ENCODE peak calls at places on chromosomes 11 and 22, in ten cellular contexts. I, K, P, H, O, R, Y, S, C and U are unnamed samples.

GRCh38 chr11:64224151-64224890 is 1.7 kb downstream of the TRPT1 start:
- DNase-seq in I (no peak), K (no peak), P (no peak), H (no peak), O (no peak), R (no peak), Y (no peak), S (no peak), C (no peak), U (no peak)

GRCh38 chr11:19466314-19466713 is 225.6 kb upstream of the E2F8 start:
- DNase-seq in I (no peak), K (no peak), P (no peak), H (no peak), O (no peak), R (no peak), Y (no peak), S (no peak), C (no peak), U (no peak)

GRCh38 chr11:133548641-133549040 is 16.3 kb upstream of the OPCML start:
- DNase-seq in I (no peak), K (no peak), P (no peak), H (no peak), O (no peak), R (no peak), Y (no peak), S (no peak), C (no peak), U (no peak)

GRCh38 chr11:126596474-126596873 is 241.0 kb downstream of the ST3GAL4 start:
- DNase-seq in I (no peak), K (no peak), P (no peak), H (no peak), O (no peak), R (no peak), Y (no peak), S (no peak), C (no peak), U (no peak)

GRCh38 chr22:42887523-42888507 is 30.7 kb upstream of the ARFGAP3 start:
- DNase-seq in I (no peak), K (no peak), P (no peak), H (no peak), O (no peak), R (no peak), Y (peak), S (no peak), C (peak), U (no peak)

GRCh38 chr11:3906166-3906565 is 50.7 kb downstream of the STIM1 start:
- DNase-seq in I (peak), K (no peak), P (no peak), H (no peak), O (no peak), R (no peak), Y (no peak), S (no peak), C (no peak), U (no peak)

GRCh38 chr11:130999086-130999485 is 82.8 kb upstream of the SNX19 start:
- DNase-seq in I (no peak), K (no peak), P (no peak), H (peak), O (no peak), R (no peak), Y (no peak), S (no peak), C (no peak), U (no peak)

GRCh38 chr11:17979770-17980371 is 33.0 kb downstream of the SERGEF start:
- DNase-seq in I (peak), K (no peak), P (no peak), H (peak), O (no peak), R (no peak), Y (peak), S (no peak), C (peak), U (peak)

GRCh38 chr11:62875698-62876483 is 4.8 kb upstream of the SLC3A2 start:
- DNase-seq in I (no peak), K (no peak), P (no peak), H (no peak), O (no peak), R (no peak), Y (peak), S (no peak), C (no peak), U (no peak)

GRCh38 chr11:127998421-127998820 is 588.9 kb downstream of the ETS1 start:
- DNase-seq in I (no peak), K (no peak), P (no peak), H (no peak), O (no peak), R (no peak), Y (no peak), S (no peak), C (no peak), U (no peak)

GRCh38 chr22:46349238-46349637 is 13.7 kb downstream of the TRMU start:
- DNase-seq in I (no peak), K (no peak), P (no peak), H (no peak), O (no peak), R (no peak), Y (peak), S (no peak), C (no peak), U (no peak)

GRCh38 chr22:45891996-45892621 is 84.9 kb downstream of the WNT7B start:
- DNase-seq in I (no peak), K (no peak), P (no peak), H (no peak), O (no peak), R (peak), Y (no peak), S (no peak), C (no peak), U (no peak)

GRCh38 chr11:84720706-84721402 is 906.3 kb downstream of the DLG2 start:
- DNase-seq in I (no peak), K (peak), P (no peak), H (peak), O (peak), R (peak), Y (peak), S (no peak), C (peak), U (peak)

GRCh38 chr11:126113963-126114362 is 51.3 kb upstream of the CDON start:
- DNase-seq in I (no peak), K (no peak), P (no peak), H (no peak), O (no peak), R (no peak), Y (no peak), S (no peak), C (no peak), U (no peak)

GRCh38 chr11:126968915-126969314 is 31.7 kb downstream of the KIRREL3 start:
- DNase-seq in I (no peak), K (no peak), P (no peak), H (no peak), O (no peak), R (no peak), Y (no peak), S (no peak), C (no peak), U (peak)

GRCh38 chr11:94958118-94958517 is 15.2 kb downstream of the CWC15 start:
- DNase-seq in I (no peak), K (no peak), P (no peak), H (peak), O (no peak), R (no peak), Y (no peak), S (no peak), C (no peak), U (no peak)

GRCh38 chr11:64339754-64340408 is at the start of gene CCDC88B:
- DNase-seq in I (no peak), K (no peak), P (no peak), H (no peak), O (no peak), R (peak), Y (peak), S (no peak), C (peak), U (no peak)

GRCh38 chr11:1236316-1237127 is 13.7 kb downstream of the MUC5B start:
- DNase-seq in I (no peak), K (peak), P (no peak), H (no peak), O (no peak), R (peak), Y (peak), S (no peak), C (no peak), U (no peak)

GRCh38 chr11:19702620-19703019 is 10.0 kb upstream of the NAV2 start:
- DNase-seq in I (no peak), K (no peak), P (no peak), H (no peak), O (no peak), R (no peak), Y (no peak), S (no peak), C (no peak), U (no peak)

GRCh38 chr11:95999604-96000003 is 75.7 kb upstream of the MTMR2 start:
- DNase-seq in I (no peak), K (no peak), P (no peak), H (peak), O (no peak), R (no peak), Y (no peak), S (no peak), C (no peak), U (no peak)

GRCh38 chr11:131626761-131627160 is 256.3 kb downstream of the NTM start:
- DNase-seq in I (no peak), K (no peak), P (no peak), H (no peak), O (no peak), R (no peak), Y (no peak), S (no peak), C (no peak), U (no peak)

GRCh38 chr22:35568751-35569725 is 28.4 kb downstream of the RASD2 start:
- DNase-seq in I (no peak), K (no peak), P (no peak), H (no peak), O (no peak), R (no peak), Y (peak), S (no peak), C (no peak), U (no peak)

GRCh38 chr11:6667733-6668374 is 12.2 kb upstream of the DCHS1 start:
- DNase-seq in I (no peak), K (no peak), P (no peak), H (peak), O (no peak), R (no peak), Y (no peak), S (no peak), C (no peak), U (no peak)

GRCh38 chr11:18115360-18116127 is 9.7 kb upstream of the SAAL1 start:
- DNase-seq in I (peak), K (peak), P (peak), H (peak), O (no peak), R (no peak), Y (peak), S (no peak), C (peak), U (peak)

GRCh38 chr22:27405672-27406388 is 395.7 kb downstream of the MN1 start:
- DNase-seq in I (peak), K (peak), P (peak), H (peak), O (peak), R (peak), Y (peak), S (no peak), C (peak), U (no peak)

GRCh38 chr22:26651840-26652239 is 5.5 kb upstream of the MIAT start:
- DNase-seq in I (no peak), K (no peak), P (no peak), H (no peak), O (no peak), R (no peak), Y (no peak), S (no peak), C (no peak), U (no peak)

GRCh38 chr11:123425367-123425766 is 4.7 kb upstream of the GRAMD1B start:
- DNase-seq in I (no peak), K (no peak), P (no peak), H (no peak), O (no peak), R (no peak), Y (no peak), S (no peak), C (no peak), U (no peak)

GRCh38 chr11:100687032-100687629 is at the start of gene ARHGAP42:
- DNase-seq in I (peak), K (peak), P (peak), H (peak), O (peak), R (peak), Y (peak), S (no peak), C (peak), U (no peak)

GRCh38 chr11:69080361-69080973 is 31.7 kb downstream of the TPCN2 start:
- DNase-seq in I (no peak), K (no peak), P (no peak), H (peak), O (no peak), R (no peak), Y (no peak), S (no peak), C (no peak), U (no peak)

GRCh38 chr22:37044634-37045625 is 6.6 kb upstream of the KCTD17 start:
- DNase-seq in I (no peak), K (no peak), P (no peak), H (no peak), O (no peak), R (no peak), Y (no peak), S (no peak), C (no peak), U (no peak)

GRCh38 chr22:26722159-26722558 is 64.8 kb downstream of the MIAT start:
- DNase-seq in I (no peak), K (no peak), P (no peak), H (peak), O (no peak), R (no peak), Y (no peak), S (no peak), C (no peak), U (no peak)

GRCh38 chr22:29727248-29727551 is 7.4 kb downstream of the CABP7 start:
- DNase-seq in I (peak), K (peak), P (no peak), H (peak), O (no peak), R (peak), Y (peak), S (no peak), C (peak), U (no peak)

GRCh38 chr11:76139317-76139716 is 67.0 kb downstream of the WNT11 start:
- DNase-seq in I (no peak), K (no peak), P (no peak), H (no peak), O (no peak), R (no peak), Y (no peak), S (no peak), C (no peak), U (no peak)

GRCh38 chr11:76135491-76135890 is 70.8 kb downstream of the WNT11 start:
- DNase-seq in I (no peak), K (no peak), P (no peak), H (peak), O (no peak), R (no peak), Y (no peak), S (no peak), C (no peak), U (no peak)

GRCh38 chr11:76141901-76142300 is 64.4 kb downstream of the WNT11 start:
- DNase-seq in I (no peak), K (no peak), P (no peak), H (no peak), O (no peak), R (no peak), Y (no peak), S (no peak), C (no peak), U (no peak)

GRCh38 chr11:76143274-76143673 is 63.0 kb downstream of the WNT11 start:
- DNase-seq in I (no peak), K (no peak), P (no peak), H (no peak), O (no peak), R (no peak), Y (no peak), S (no peak), C (no peak), U (no peak)

DNA sequence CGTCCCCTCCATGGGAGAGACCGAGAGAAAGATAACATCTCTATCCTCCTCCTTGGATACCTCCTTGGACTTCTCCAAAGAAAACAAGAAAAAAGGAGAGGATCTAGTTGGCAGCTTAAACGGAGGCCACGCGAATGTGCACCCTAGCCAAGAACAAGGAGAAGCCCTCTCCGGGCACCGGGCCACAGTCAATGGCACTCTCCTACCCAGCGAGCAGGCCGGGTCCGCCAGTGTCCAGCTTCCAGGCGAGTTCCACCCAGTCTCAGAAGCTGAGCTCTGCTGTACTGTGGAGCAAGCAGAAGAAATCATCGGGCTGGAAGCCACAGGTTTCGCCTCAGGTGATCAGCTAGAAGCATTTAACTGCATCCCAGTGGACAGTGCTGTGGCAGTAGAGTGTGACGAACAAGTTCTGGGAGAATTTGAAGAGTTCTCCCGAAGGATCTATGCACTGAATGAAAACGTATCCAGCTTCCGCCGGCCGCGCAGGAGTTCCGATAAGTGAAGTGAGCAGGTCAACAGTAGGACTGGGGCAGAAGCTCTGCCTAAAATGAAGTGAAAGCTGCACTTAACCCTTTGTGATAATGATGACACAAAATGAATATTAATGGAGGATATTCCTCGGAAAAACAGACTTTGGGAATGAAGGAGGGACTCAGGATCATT is 65.3 kb downstream of the WNT11 start:
- DNase-seq in I (no peak), K (no peak), P (no peak), H (no peak), O (no peak), R (no peak), Y (no peak), S (no peak), C (no peak), U (peak)
- H3K27ac ChIP-seq in I (no peak), K (no peak), P (no peak), H (no peak), O (no peak), R (no peak), Y (no peak), S (no peak), C (no peak), U (no peak)

GRCh38 chr22:49918911-49919881 is 762 bp downstream of the CRELD2 start:
- DNase-seq in I (no peak), K (no peak), P (no peak), H (no peak), O (no peak), R (no peak), Y (no peak), S (no peak), C (no peak), U (no peak)
- H3K27ac ChIP-seq in I (peak), K (no peak), P (peak), H (peak), O (peak), R (peak), Y (peak), S (no peak), C (no peak), U (no peak)

GRCh38 chr11:117313828-117314768 is 2.0 kb downstream of the BACE1 start:
- DNase-seq in I (no peak), K (no peak), P (no peak), H (no peak), O (no peak), R (no peak), Y (peak), S (no peak), C (no peak), U (no peak)

GRCh38 chr11:117314840-117315239 is 1.2 kb downstream of the BACE1 start:
- DNase-seq in I (no peak), K (no peak), P (no peak), H (peak), O (no peak), R (no peak), Y (peak), S (no peak), C (no peak), U (no peak)

GRCh38 chr11:117315285-117316196 is 515 bp downstream of the BACE1 start:
- DNase-seq in I (no peak), K (no peak), P (no peak), H (no peak), O (no peak), R (peak), Y (no peak), S (no peak), C (no peak), U (no peak)

GRCh38 chr11:117318738-117319137 is 2.7 kb upstream of the BACE1 start:
- DNase-seq in I (no peak), K (no peak), P (no peak), H (no peak), O (no peak), R (no peak), Y (no peak), S (no peak), C (no peak), U (no peak)

DNA sequence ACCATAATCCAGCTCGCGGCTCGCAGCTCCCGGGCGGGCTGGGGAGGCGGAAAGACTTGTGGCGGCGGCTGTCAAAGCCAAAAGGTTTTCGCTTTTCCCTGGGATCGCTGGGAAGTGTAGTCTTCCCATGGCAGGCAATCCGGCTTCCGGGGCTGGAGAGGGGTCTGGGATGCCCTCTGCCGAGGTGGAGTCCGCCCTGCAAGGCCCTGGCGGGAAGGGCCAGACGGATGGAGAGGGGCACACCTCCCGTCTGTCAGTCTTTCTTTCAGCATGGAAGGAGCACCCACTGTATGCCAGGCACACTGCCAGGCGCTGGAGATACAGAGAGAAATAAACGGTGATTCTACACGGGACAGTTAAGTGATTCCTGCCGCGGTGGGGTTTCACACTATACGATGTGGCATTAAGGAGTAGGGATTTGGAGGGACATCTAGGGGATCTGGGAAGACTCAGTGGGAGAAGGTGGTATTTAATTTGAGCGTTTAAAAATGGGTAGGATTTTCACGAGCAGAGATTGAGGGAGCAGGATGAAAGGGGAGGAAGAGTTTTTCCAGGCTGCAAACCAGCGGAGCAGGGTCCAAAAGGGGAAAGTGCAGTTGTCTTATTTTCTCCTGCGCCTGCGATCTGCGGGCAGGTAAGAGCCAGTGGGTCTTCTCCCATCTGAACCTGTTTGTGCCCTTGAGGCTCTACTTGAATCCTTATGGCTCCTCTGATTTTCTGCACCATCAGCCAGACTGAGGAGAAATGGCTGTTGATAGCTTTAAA is at the start of gene BACE1:
- DNase-seq in I (peak), K (peak), P (peak), H (peak), O (peak), R (peak), Y (peak), S (peak), C (peak), U (peak)
- H3K27ac ChIP-seq in I (peak), K (peak), P (peak), H (peak), O (peak), R (peak), Y (peak), S (peak), C (no peak), U (peak)

DNA sequence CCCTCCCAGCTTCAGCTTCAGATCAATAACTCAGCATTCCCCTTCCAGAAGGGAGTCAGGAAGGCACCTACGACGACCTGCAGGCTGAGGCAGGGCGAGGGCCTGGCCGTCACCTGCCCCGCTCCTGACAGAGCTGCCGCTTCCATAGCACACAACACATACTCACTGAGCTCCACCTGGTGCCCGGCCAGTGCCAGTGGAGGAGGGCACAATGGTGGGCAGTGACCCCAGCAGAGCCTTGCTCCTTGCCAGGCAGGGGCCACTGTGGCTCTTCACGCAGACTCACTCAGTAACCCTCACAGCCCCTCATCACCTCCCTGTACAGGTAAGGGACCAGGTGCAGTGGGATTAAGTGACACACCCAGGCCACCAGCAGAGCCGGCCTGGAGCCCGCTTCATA is 24.6 kb downstream of the LRFN4 start:
- DNase-seq in I (no peak), K (no peak), P (no peak), H (no peak), O (no peak), R (peak), Y (no peak), S (no peak), C (no peak), U (no peak)
- H3K27ac ChIP-seq in I (peak), K (no peak), P (peak), H (peak), O (peak), R (no peak), Y (no peak), S (no peak), C (no peak), U (peak)

DNA sequence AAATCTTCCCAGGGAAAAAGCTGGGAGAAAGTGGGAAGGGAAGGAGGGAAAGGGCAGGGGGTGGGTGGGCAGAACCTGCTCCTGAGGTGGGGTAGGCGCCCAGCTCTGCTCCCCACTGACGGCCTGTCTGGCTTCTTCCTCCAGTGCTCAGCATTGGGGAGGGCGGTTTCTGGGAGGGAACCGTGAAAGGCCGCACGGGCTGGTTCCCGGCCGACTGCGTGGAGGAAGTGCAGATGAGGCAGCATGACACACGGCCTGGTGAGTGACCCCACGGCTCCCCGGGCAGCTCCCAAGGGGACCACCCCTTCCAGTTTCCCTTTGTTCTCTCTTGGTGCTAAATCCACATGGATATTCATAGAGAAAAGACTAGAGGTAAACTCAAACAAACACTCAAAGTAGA is 25.9 kb downstream of the SHANK3 start:
- DNase-seq in I (no peak), K (peak), P (no peak), H (no peak), O (no peak), R (peak), Y (peak), S (no peak), C (no peak), U (no peak)
- H3K27ac ChIP-seq in I (no peak), K (no peak), P (no peak), H (no peak), O (no peak), R (no peak), Y (no peak), S (no peak), C (no peak), U (no peak)